ENCODE peak calls at places on chromosome 17, in four cellular contexts. N is SK-N-SH, F is IMR-90, G is A549. T is an unnamed sample.

GRCh38 chr17:17792143-17792550 is 44.6 kb downstream of the SREBF1 start:
- DNase-seq in F (no peak), G (no peak), N (peak), T (no peak)

GRCh38 chr17:5561736-5562135 is 22.6 kb downstream of the NLRP1 start:
- DNase-seq in N (no peak), F (no peak), G (no peak), T (no peak)

GRCh38 chr17:4588862-4589625 is 4.7 kb downstream of the SMTNL2 start:
- DNase-seq in F (no peak), N (no peak), G (no peak), T (no peak)

GRCh38 chr17:16940116-16940881 is 31.6 kb downstream of the TNFRSF13B start:
- DNase-seq in F (no peak), N (no peak), G (no peak), T (no peak)

GRCh38 chr17:79520893-79521210 is 90.0 kb downstream of the RBFOX3 start:
- DNase-seq in G (no peak), N (no peak), F (no peak), T (no peak)

GRCh38 chr17:45792995-45793755 is 9.1 kb downstream of the CRHR1 start:
- DNase-seq in N (no peak), F (no peak), G (no peak), T (peak)

GRCh38 chr17:57603978-57604377 is 141.1 kb downstream of the CCDC182 start:
- DNase-seq in G (no peak), F (no peak), N (no peak), T (no peak)

GRCh38 chr17:29510953-29511352 is 55.9 kb downstream of the ABHD15 start:
- DNase-seq in F (no peak), G (no peak), N (no peak), T (no peak)

GRCh38 chr17:11768981-11769380 is 170.7 kb downstream of the DNAH9 start:
- DNase-seq in N (no peak), G (no peak), F (no peak), T (no peak)

GRCh38 chr17:7167832-7168231 is 11.3 kb downstream of the ASGR1 start:
- DNase-seq in N (no peak), F (no peak), G (no peak), T (no peak)

GRCh38 chr17:36501351-36501750 is 14.9 kb downstream of the ZNHIT3 start:
- DNase-seq in F (no peak), N (no peak), G (no peak), T (no peak)

GRCh38 chr17:72592242-72592966 is 471.6 kb downstream of the SOX9 start:
- DNase-seq in G (peak), N (peak), F (peak), T (peak)

GRCh38 chr17:81644976-81645952 is 8.3 kb downstream of the TSPAN10 start:
- DNase-seq in N (no peak), F (no peak), G (no peak), T (no peak)

GRCh38 chr17:63138713-63139112 is 172.7 kb downstream of the TANC2 start:
- DNase-seq in G (no peak), F (peak), N (no peak), T (no peak)

GRCh38 chr17:63137163-63137562 is 171.1 kb downstream of the TANC2 start:
- DNase-seq in F (no peak), G (no peak), N (no peak), T (no peak)

GRCh38 chr17:63142836-63143235 is 176.8 kb downstream of the TANC2 start:
- DNase-seq in N (no peak), G (no peak), F (no peak), T (no peak)

GRCh38 chr17:63139356-63139755 is 173.3 kb downstream of the TANC2 start:
- DNase-seq in G (no peak), N (no peak), F (no peak), T (no peak)

DNA sequence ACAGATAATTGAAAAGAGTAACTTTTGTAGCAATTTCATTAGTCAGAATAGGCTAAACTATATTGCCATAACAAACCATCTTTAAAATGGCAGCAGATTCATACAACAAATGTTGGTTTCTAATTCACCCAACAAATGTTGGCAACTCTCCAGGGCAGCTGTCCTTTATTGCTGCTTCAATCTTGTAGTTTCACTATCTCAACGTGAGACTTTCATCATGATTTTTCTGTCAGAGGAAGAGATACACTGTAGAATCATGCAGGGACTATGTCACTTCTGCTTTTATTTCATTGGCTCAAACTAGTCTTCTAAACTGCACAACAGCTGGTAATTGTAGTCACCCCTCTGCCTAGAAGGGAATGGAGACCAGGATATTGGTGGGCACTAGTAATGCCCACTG is 174.2 kb downstream of the TANC2 start:
- DNase-seq in F (peak), N (no peak), G (no peak), T (no peak)
- TF ChIP-seq SMC3 in F (no peak), N (no peak), G (no peak), T (no peak)

GRCh38 chr17:65523853-65524664 is 37.4 kb downstream of the AXIN2 start:
- DNase-seq in F (no peak), N (no peak), G (no peak), T (no peak)
- TF ChIP-seq SMC3 in F (no peak), N (no peak), G (no peak), T (no peak)

GRCh38 chr17:49730787-49731441 is 23.1 kb upstream of the SLC35B1 start:
- DNase-seq in G (no peak), F (no peak), N (no peak), T (no peak)
- TF ChIP-seq SMC3 in G (no peak), F (no peak), N (no peak), T (no peak)

GRCh38 chr17:61554209-61554608 is 36.8 kb downstream of the NACA2 start:
- DNase-seq in F (no peak), G (no peak), N (no peak), T (no peak)
- TF ChIP-seq SMC3 in F (no peak), G (no peak), N (no peak), T (no peak)

DNA sequence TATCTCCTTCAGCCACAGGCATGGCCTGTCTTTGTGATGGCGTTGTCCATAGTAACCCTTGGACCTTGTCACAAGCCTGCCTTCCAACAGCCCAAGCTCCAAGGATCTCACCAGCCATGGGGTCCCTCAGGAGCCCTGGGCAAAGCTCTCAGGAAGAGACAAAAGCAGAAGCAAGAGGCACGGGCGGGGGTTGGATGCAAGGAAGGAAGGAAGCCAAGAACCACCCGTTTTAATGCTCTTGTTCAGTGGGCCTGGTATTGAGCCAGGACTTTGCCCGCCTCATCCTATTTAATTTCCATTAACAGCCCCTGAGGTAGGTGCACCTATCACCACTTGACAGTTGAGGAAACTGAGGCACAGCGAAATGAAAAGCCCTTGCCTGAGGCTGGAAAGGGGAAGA is 32.3 kb upstream of the GOSR2 start:
- DNase-seq in F (no peak), G (no peak), N (no peak), T (no peak)
- TF ChIP-seq SMC3 in F (no peak), G (no peak), N (no peak), T (no peak)

DNA sequence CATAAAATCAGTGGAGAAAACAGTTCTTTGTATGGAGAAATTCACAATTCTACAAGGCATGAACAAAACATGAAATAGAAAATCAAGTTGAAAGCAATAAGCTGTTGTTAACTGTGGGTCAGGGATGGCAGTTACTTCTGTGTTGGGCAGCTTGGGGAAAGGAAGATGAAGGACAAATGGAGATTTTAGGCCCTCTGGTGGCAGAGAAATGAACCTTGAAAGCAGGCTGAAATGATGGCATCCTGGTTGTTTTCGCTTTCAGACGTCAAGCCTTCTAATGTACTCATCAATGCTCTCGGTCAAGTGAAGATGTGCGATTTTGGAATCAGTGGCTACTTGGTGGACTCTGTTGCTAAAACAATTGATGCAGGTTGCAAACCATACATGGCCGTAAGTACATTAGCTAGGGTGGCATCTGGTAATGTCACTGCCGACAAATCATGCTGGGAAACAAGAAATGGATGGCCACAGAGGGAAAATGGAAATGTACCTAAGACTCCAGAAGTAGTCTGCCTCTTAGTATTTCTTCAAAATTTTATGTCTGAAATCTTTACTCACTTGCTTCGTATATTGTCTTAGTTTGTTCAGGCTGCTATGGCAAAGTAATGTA is 108.9 kb downstream of the MAP2K6 start:
- DNase-seq in N (peak), G (peak), F (peak), T (peak)
- TF ChIP-seq SMC3 in N (peak), G (peak), F (peak), T (no peak)

GRCh38 chr17:39461911-39462641 is 790 bp downstream of the CDK12 start:
- DNase-seq in F (peak), N (peak), G (no peak), T (peak)
- TF ChIP-seq SMC3 in F (no peak), N (no peak), G (no peak), T (no peak)

GRCh38 chr17:63477471-63478440 is 895 bp downstream of the ACE start:
- DNase-seq in F (no peak), G (no peak), N (peak), T (no peak)
- TF ChIP-seq SMC3 in F (no peak), G (no peak), N (no peak), T (no peak)

GRCh38 chr17:77331161-77331864 is 190.5 kb downstream of the SEC14L1 start:
- DNase-seq in N (peak), G (peak), F (peak), T (peak)

GRCh38 chr17:77330602-77331081 is 189.9 kb downstream of the SEC14L1 start:
- DNase-seq in F (no peak), N (no peak), G (no peak), T (no peak)

GRCh38 chr17:77329741-77330531 is 189.2 kb downstream of the SEC14L1 start:
- DNase-seq in N (no peak), F (no peak), G (no peak), T (no peak)

GRCh38 chr17:77332034-77332971 is 191.5 kb downstream of the SEC14L1 start:
- DNase-seq in F (no peak), G (no peak), N (no peak), T (no peak)

DNA sequence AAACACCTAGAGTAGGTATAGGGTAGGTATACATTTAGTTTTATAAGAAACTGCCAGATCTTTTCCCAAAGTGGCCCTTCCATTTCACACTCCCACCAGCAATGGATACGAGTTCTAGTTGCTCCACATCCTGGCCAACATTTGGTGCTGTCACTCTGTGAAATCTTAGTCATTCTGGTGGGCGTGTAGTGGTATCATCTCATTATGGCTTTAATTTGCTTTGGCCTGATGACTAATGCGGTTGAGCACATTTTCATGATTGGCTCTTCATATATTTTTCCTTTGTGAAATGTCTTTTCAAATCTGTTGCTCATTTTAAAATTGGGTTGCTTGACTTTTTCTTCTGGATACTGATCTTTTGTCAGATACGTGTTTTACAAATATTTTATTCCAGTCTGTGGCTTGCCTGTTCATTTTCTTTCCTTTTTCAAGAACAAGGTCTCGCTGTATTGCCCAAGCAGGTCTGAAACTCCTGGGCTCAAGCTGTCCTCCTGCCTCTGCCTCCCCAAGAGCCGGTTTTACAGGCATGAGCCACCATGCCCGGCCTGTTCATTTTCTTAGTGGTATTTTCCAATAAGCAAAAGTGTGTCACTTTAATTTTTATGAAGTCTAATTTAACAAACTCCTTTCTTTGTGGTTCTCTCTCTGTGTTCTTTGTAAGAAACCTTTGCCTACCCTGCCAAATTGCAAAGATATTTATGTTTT is 192.4 kb downstream of the SEC14L1 start:
- DNase-seq in G (no peak), F (peak), N (no peak), T (peak)
- TF ChIP-seq SMC3 in G (no peak), F (no peak), N (no peak), T (no peak)

GRCh38 chr17:728911-729310 is 3.5 kb upstream of the TLCD3A start:
- DNase-seq in F (no peak), G (no peak), N (no peak), T (no peak)
- TF ChIP-seq SMC3 in F (no peak), G (no peak), N (no peak), T (no peak)